ENCODE peak calls at places on chromosomes 11 and 22, in five cellular contexts. One of them, this sample, is unnamed.

GRCh38 chr22:48829908-48830307 is 997.8 kb downstream of the BRD1 start:
- DNase-seq in LHCN-M2: no peak
- DNase-seq in sigmoid colon: no peak
- DNase-seq in activated T-cell treated with anti-CD3 and anti-CD28 coated beads, Interleukin-2, amount 50 U/mL, for 1 hour: no peak
- DNase-seq in retina: no peak
- DNase-seq in this sample: no peak

GRCh38 chr11:114102993-114103896 is 43.7 kb downstream of the ZBTB16 start:
- DNase-seq in LHCN-M2: no peak
- DNase-seq in sigmoid colon: peak; percentile 41
- DNase-seq in retina: no peak
- DNase-seq in activated T-cell treated with anti-CD3 and anti-CD28 coated beads, Interleukin-2, amount 50 U/mL, for 1 hour: no peak
- DNase-seq in this sample: no peak

GRCh38 chr11:23497040-23497439 is 636.8 kb upstream of the CCDC179 start:
- DNase-seq in sigmoid colon: no peak
- DNase-seq in LHCN-M2: peak; percentile 2
- DNase-seq in activated T-cell treated with anti-CD3 and anti-CD28 coated beads, Interleukin-2, amount 50 U/mL, for 1 hour: no peak
- DNase-seq in retina: no peak
- DNase-seq in this sample: no peak

GRCh38 chr11:93005239-93005638 is 35.8 kb downstream of the MTNR1B start:
- DNase-seq in activated T-cell treated with anti-CD3 and anti-CD28 coated beads, Interleukin-2, amount 50 U/mL, for 1 hour: no peak
- DNase-seq in LHCN-M2: peak; percentile 98
- DNase-seq in retina: peak; percentile 10
- DNase-seq in sigmoid colon: no peak
- DNase-seq in this sample: no peak

GRCh38 chr22:19175602-19176174 is 2.8 kb downstream of the SLC25A1 start:
- DNase-seq in sigmoid colon: no peak
- DNase-seq in retina: no peak
- DNase-seq in LHCN-M2: no peak
- DNase-seq in activated T-cell treated with anti-CD3 and anti-CD28 coated beads, Interleukin-2, amount 50 U/mL, for 1 hour: no peak
- DNase-seq in this sample: no peak

GRCh38 chr11:12377824-12378593 is 638 bp downstream of the PARVA start:
- DNase-seq in sigmoid colon: peak; percentile 94
- DNase-seq in activated T-cell treated with anti-CD3 and anti-CD28 coated beads, Interleukin-2, amount 50 U/mL, for 1 hour: peak; percentile 25
- DNase-seq in LHCN-M2: peak; percentile 80
- DNase-seq in retina: peak; percentile 80
- DNase-seq in this sample: peak; percentile 53

GRCh38 chr11:31340903-31341572 is 28.5 kb downstream of the DCDC1 start:
- DNase-seq in LHCN-M2: peak; percentile 16
- DNase-seq in activated T-cell treated with anti-CD3 and anti-CD28 coated beads, Interleukin-2, amount 50 U/mL, for 1 hour: no peak
- DNase-seq in retina: no peak
- DNase-seq in sigmoid colon: no peak
- DNase-seq in this sample: no peak

GRCh38 chr11:48066881-48067800 is 86.8 kb downstream of the PTPRJ start:
- DNase-seq in activated T-cell treated with anti-CD3 and anti-CD28 coated beads, Interleukin-2, amount 50 U/mL, for 1 hour: no peak
- DNase-seq in sigmoid colon: no peak
- DNase-seq in retina: peak; percentile 51
- DNase-seq in LHCN-M2: no peak
- DNase-seq in this sample: no peak

GRCh38 chr11:69002101-69002742 is 10.8 kb downstream of the MRGPRF start:
- DNase-seq in activated T-cell treated with anti-CD3 and anti-CD28 coated beads, Interleukin-2, amount 50 U/mL, for 1 hour: no peak
- DNase-seq in LHCN-M2: no peak
- DNase-seq in retina: no peak
- DNase-seq in sigmoid colon: peak; percentile 80
- DNase-seq in this sample: no peak

GRCh38 chr11:83371489-83371888 is 85.3 kb upstream of the CCDC90B start:
- DNase-seq in retina: no peak
- DNase-seq in sigmoid colon: no peak
- DNase-seq in activated T-cell treated with anti-CD3 and anti-CD28 coated beads, Interleukin-2, amount 50 U/mL, for 1 hour: no peak
- DNase-seq in LHCN-M2: no peak
- DNase-seq in this sample: no peak

GRCh38 chr11:65547446-65548125 is 10.6 kb downstream of the LTBP3 start:
- DNase-seq in activated T-cell treated with anti-CD3 and anti-CD28 coated beads, Interleukin-2, amount 50 U/mL, for 1 hour: peak; percentile 66
- DNase-seq in sigmoid colon: no peak
- DNase-seq in retina: no peak
- DNase-seq in LHCN-M2: no peak
- DNase-seq in this sample: no peak

GRCh38 chr11:74559934-74560309 is 32.5 kb upstream of the POLD3 start:
- DNase-seq in activated T-cell treated with anti-CD3 and anti-CD28 coated beads, Interleukin-2, amount 50 U/mL, for 1 hour: no peak
- DNase-seq in retina: no peak
- DNase-seq in sigmoid colon: no peak
- DNase-seq in LHCN-M2: no peak
- DNase-seq in this sample: no peak

GRCh38 chr11:88324562-88325345 is 12.8 kb downstream of the CTSC start:
- DNase-seq in activated T-cell treated with anti-CD3 and anti-CD28 coated beads, Interleukin-2, amount 50 U/mL, for 1 hour: no peak
- DNase-seq in LHCN-M2: no peak
- DNase-seq in sigmoid colon: no peak
- DNase-seq in retina: no peak
- DNase-seq in this sample: no peak

GRCh38 chr11:26994579-26995210 is 783 bp downstream of the FIBIN start:
- DNase-seq in retina: no peak
- DNase-seq in sigmoid colon: peak; percentile 66
- DNase-seq in activated T-cell treated with anti-CD3 and anti-CD28 coated beads, Interleukin-2, amount 50 U/mL, for 1 hour: no peak
- DNase-seq in LHCN-M2: no peak
- DNase-seq in this sample: peak; percentile 18

GRCh38 chr11:120025606-120026335 is 112.1 kb downstream of the TRIM29 start:
- DNase-seq in activated T-cell treated with anti-CD3 and anti-CD28 coated beads, Interleukin-2, amount 50 U/mL, for 1 hour: no peak
- DNase-seq in LHCN-M2: no peak
- DNase-seq in retina: no peak
- DNase-seq in sigmoid colon: no peak
- DNase-seq in this sample: no peak

GRCh38 chr11:9616858-9617257 is 43.4 kb downstream of the WEE1 start:
- DNase-seq in activated T-cell treated with anti-CD3 and anti-CD28 coated beads, Interleukin-2, amount 50 U/mL, for 1 hour: no peak
- DNase-seq in sigmoid colon: peak; percentile 50
- DNase-seq in LHCN-M2: no peak
- DNase-seq in retina: no peak
- DNase-seq in this sample: no peak

GRCh38 chr11:18706330-18707243 is 8.0 kb downstream of the TMEM86A start:
- DNase-seq in activated T-cell treated with anti-CD3 and anti-CD28 coated beads, Interleukin-2, amount 50 U/mL, for 1 hour: peak; percentile 59
- DNase-seq in retina: peak; percentile 69
- DNase-seq in sigmoid colon: peak; percentile 82
- DNase-seq in LHCN-M2: peak; percentile 35
- DNase-seq in this sample: peak; percentile 61

GRCh38 chr11:31499576-31500178 is 9.7 kb downstream of the IMMP1L start:
- DNase-seq in activated T-cell treated with anti-CD3 and anti-CD28 coated beads, Interleukin-2, amount 50 U/mL, for 1 hour: no peak
- DNase-seq in retina: no peak
- DNase-seq in sigmoid colon: no peak
- DNase-seq in LHCN-M2: peak; percentile 30
- DNase-seq in this sample: no peak

GRCh38 chr11:98107736-98108135 is 913.0 kb upstream of the CNTN5 start:
- DNase-seq in sigmoid colon: no peak
- DNase-seq in LHCN-M2: no peak
- DNase-seq in activated T-cell treated with anti-CD3 and anti-CD28 coated beads, Interleukin-2, amount 50 U/mL, for 1 hour: no peak
- DNase-seq in retina: no peak
- DNase-seq in this sample: no peak

GRCh38 chr11:132910016-132910760 is 622.1 kb downstream of the OPCML start:
- DNase-seq in activated T-cell treated with anti-CD3 and anti-CD28 coated beads, Interleukin-2, amount 50 U/mL, for 1 hour: no peak
- DNase-seq in retina: peak; percentile 39
- DNase-seq in sigmoid colon: no peak
- DNase-seq in LHCN-M2: no peak
- DNase-seq in this sample: peak; percentile 27

This sample was measured in Ammon's horn.